ENCODE peak calls at places on chromosomes 16 and 17, in seven cellular contexts. M, E, H, G, V, A and P are unnamed samples.

GRCh38 chr17:57940217-57940616 is 15.0 kb downstream of the CUEDC1 start:
- DNase-seq in M (peak), A (no peak), E (no peak), H (no peak), G (no peak), V (no peak), P (no peak)

GRCh38 chr16:79734721-79735120 is 134.2 kb upstream of the MAF start:
- DNase-seq in G (no peak), H (no peak), A (no peak), M (no peak), E (no peak), V (no peak), P (no peak)

GRCh38 chr16:88807142-88807625 is 3.6 kb downstream of the CDT1 start:
- DNase-seq in A (no peak), E (no peak), V (no peak), H (no peak), M (no peak), G (no peak), P (no peak)

GRCh38 chr17:82238562-82239201 is 9.8 kb downstream of the SLC16A3 start:
- DNase-seq in G (no peak), E (no peak), V (no peak), H (no peak), M (peak), A (peak), P (peak)

GRCh38 chr16:4733211-4733742 is 794 bp downstream of the ANKS3 start:
- DNase-seq in G (no peak), E (no peak), M (no peak), A (no peak), V (no peak), H (no peak), P (no peak)

GRCh38 chr17:27430882-27431491 is 25.3 kb upstream of the KSR1 start:
- DNase-seq in M (peak), H (peak), E (peak), A (peak), G (peak), V (no peak), P (peak)

GRCh38 chr17:42118545-42118944 is 2.6 kb downstream of the KAT2A start:
- DNase-seq in E (peak), A (peak), M (peak), V (no peak), H (peak), G (peak), P (peak)

GRCh38 chr17:64491034-64491860 is 5.6 kb downstream of the POLG2 start:
- DNase-seq in H (no peak), V (no peak), E (no peak), A (no peak), G (peak), M (peak), P (peak)

GRCh38 chr16:87956169-87956770 is 5.0 kb downstream of the BANP start:
- DNase-seq in V (peak), A (peak), E (no peak), H (no peak), M (no peak), G (no peak), P (peak)

GRCh38 chr17:77863814-77864161 is 94.7 kb upstream of the TNRC6C start:
- DNase-seq in H (no peak), V (no peak), G (peak), E (peak), A (peak), M (no peak), P (no peak)

GRCh38 chr17:45935710-45936509 is 41.6 kb downstream of the MAPT start:
- DNase-seq in V (no peak), H (no peak), E (no peak), A (no peak), M (no peak), G (peak), P (no peak)

GRCh38 chr17:39000021-39000601 is 32.9 kb upstream of the FBXO47 start:
- DNase-seq in A (no peak), G (no peak), H (no peak), E (no peak), V (no peak), M (no peak), P (peak)

GRCh38 chr16:58393138-58393504 is 850 bp downstream of the GINS3 start:
- DNase-seq in A (peak), G (peak), E (peak), M (no peak), H (no peak), V (no peak), P (no peak)

GRCh38 chr17:19339341-19339815 is 23.1 kb downstream of the B9D1 start:
- DNase-seq in M (no peak), V (no peak), H (no peak), A (no peak), G (no peak), E (no peak), P (peak)

GRCh38 chr17:57366558-57367351 is 110.4 kb downstream of the MSI2 start:
- DNase-seq in G (peak), H (no peak), A (peak), E (no peak), V (no peak), M (peak), P (no peak)

GRCh38 chr17:41793749-41794602 is 7.5 kb upstream of the JUP start:
- DNase-seq in M (no peak), G (peak), V (no peak), H (peak), E (no peak), A (no peak), P (peak)

GRCh38 chr17:63550816-63551639 is 751 bp downstream of the DCAF7 start:
- DNase-seq in E (peak), V (no peak), H (peak), M (peak), G (peak), A (peak), P (peak)

GRCh38 chr17:9925457-9925856 is 20.4 kb upstream of the RCVRN start:
- DNase-seq in G (no peak), E (no peak), A (no peak), V (no peak), H (no peak), M (no peak), P (no peak)

GRCh38 chr17:9918804-9919352 is 13.8 kb upstream of the RCVRN start:
- DNase-seq in A (no peak), V (no peak), G (no peak), E (no peak), M (no peak), H (no peak), P (no peak)

GRCh38 chr17:9924735-9925191 is 19.7 kb upstream of the RCVRN start:
- DNase-seq in H (no peak), A (peak), V (peak), E (peak), G (peak), M (peak), P (peak)

GRCh38 chr17:9918352-9918751 is 13.3 kb upstream of the RCVRN start:
- DNase-seq in V (no peak), H (no peak), G (no peak), M (no peak), E (no peak), A (no peak), P (no peak)

GRCh38 chr17:9922012-9922848 is 17.2 kb upstream of the RCVRN start:
- DNase-seq in G (no peak), M (no peak), H (no peak), V (no peak), E (no peak), A (no peak), P (no peak)
- TF ChIP-seq RFX5 in G (no peak), M (no peak), H (no peak), V (no peak), E (no peak), A (no peak), P (no peak)

GRCh38 chr16:50037791-50038190 is 12.8 kb downstream of the CNEP1R1 start:
- DNase-seq in V (no peak), H (no peak), M (no peak), G (no peak), E (no peak), A (no peak), P (peak)
- TF ChIP-seq RFX5 in V (no peak), H (no peak), M (no peak), G (no peak), E (no peak), A (no peak), P (no peak)

GRCh38 chr17:76683011-76683755 is 27.6 kb downstream of the MXRA7 start:
- DNase-seq in V (no peak), M (no peak), A (peak), H (peak), E (peak), G (no peak), P (no peak)
- TF ChIP-seq RFX5 in V (no peak), M (no peak), A (no peak), H (no peak), E (no peak), G (no peak), P (no peak)

DNA sequence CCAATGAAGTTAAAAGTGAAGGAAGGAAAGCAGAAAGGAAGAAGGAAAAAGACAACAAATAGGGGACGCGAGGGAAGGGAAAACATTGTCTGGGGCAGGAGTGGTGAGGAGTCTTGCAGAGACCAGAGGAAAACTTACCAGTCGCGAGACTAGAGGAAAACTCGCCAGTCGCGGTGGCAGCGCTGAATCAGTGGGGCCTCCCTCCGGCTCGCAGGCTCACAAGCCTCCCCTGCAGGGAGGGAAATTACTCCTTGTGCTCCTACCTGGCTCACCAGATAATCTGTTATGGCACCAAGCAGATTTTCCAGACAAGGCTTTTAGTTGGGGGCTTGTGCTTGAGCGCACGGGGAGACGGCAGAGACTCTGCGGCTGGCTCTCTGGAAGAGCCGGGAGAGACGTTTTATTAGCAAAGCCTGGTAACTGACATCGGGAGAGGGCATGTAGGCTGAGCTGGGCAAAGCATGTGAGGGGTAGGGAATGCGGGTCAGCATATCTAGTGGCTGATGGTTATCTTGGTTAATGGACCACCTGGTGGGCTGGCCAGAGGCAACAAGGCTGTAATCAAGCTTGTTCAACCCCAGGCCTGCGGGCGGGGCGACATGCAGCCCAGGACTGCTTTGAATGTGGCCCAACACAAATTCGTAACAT is 37.1 kb downstream of the LCMT1 start:
- DNase-seq in M (no peak), G (no peak), V (no peak), E (peak), H (no peak), A (no peak), P (no peak)
- TF ChIP-seq RFX5 in M (no peak), G (no peak), V (no peak), E (no peak), H (no peak), A (no peak), P (no peak)

GRCh38 chr16:84166796-84167695 is 19.8 kb downstream of the TAF1C start:
- DNase-seq in V (peak), A (no peak), E (no peak), M (no peak), G (no peak), H (no peak), P (no peak)
- TF ChIP-seq RFX5 in V (no peak), A (no peak), E (no peak), M (no peak), G (no peak), H (no peak), P (no peak)

GRCh38 chr17:8941520-8941919 is 24.0 kb downstream of the PIK3R5 start:
- DNase-seq in E (no peak), M (no peak), A (no peak), H (no peak), V (no peak), G (no peak), P (no peak)

GRCh38 chr17:8940866-8941471 is 24.5 kb downstream of the PIK3R5 start:
- DNase-seq in G (no peak), E (no peak), H (no peak), A (no peak), V (no peak), M (no peak), P (no peak)

GRCh38 chr17:8944083-8944482 is 21.4 kb downstream of the PIK3R5 start:
- DNase-seq in V (no peak), E (no peak), A (no peak), M (no peak), H (no peak), G (no peak), P (no peak)

GRCh38 chr17:8941980-8942617 is 23.4 kb downstream of the PIK3R5 start:
- DNase-seq in E (no peak), V (no peak), M (no peak), G (no peak), A (no peak), H (no peak), P (no peak)

GRCh38 chr17:8939496-8940334 is 25.8 kb downstream of the PIK3R5 start:
- DNase-seq in G (no peak), E (no peak), A (no peak), V (peak), H (no peak), M (no peak), P (no peak)
- TF ChIP-seq RFX5 in G (no peak), E (no peak), A (no peak), V (no peak), H (no peak), M (no peak), P (no peak)

GRCh38 chr17:44111777-44112176 is 11.7 kb downstream of the HDAC5 start:
- DNase-seq in A (no peak), M (no peak), H (no peak), V (no peak), E (no peak), G (no peak), P (no peak)

GRCh38 chr17:44112284-44113280 is 10.9 kb downstream of the HDAC5 start:
- DNase-seq in V (no peak), M (no peak), E (no peak), A (peak), G (peak), H (no peak), P (no peak)

GRCh38 chr17:44109312-44109630 is 14.2 kb downstream of the HDAC5 start:
- DNase-seq in E (no peak), M (no peak), H (no peak), V (no peak), G (no peak), A (no peak), P (no peak)

GRCh38 chr17:44110011-44110686 is 13.3 kb downstream of the HDAC5 start:
- DNase-seq in H (no peak), E (no peak), M (no peak), V (no peak), G (no peak), A (no peak), P (no peak)

GRCh38 chr17:44110823-44111633 is 12.4 kb downstream of the HDAC5 start:
- DNase-seq in G (peak), M (peak), H (peak), E (peak), A (peak), V (peak), P (peak)
- TF ChIP-seq RFX5 in G (peak), M (no peak), H (no peak), E (no peak), A (no peak), V (no peak), P (no peak)

GRCh38 chr16:10362077-10362863 is 23.6 kb upstream of the ATF7IP2 start:
- DNase-seq in M (no peak), V (peak), G (peak), A (peak), E (no peak), H (no peak), P (no peak)

GRCh38 chr16:10352262-10352661 is 33.6 kb upstream of the ATF7IP2 start:
- DNase-seq in G (no peak), E (no peak), V (no peak), H (no peak), M (no peak), A (no peak), P (no peak)

GRCh38 chr16:10355589-10355988 is 30.3 kb upstream of the ATF7IP2 start:
- DNase-seq in H (no peak), G (no peak), E (no peak), A (no peak), V (no peak), M (no peak), P (no peak)

GRCh38 chr16:10356870-10357842 is 28.7 kb upstream of the ATF7IP2 start:
- DNase-seq in G (peak), H (no peak), E (no peak), V (no peak), M (no peak), A (peak), P (no peak)
- TF ChIP-seq RFX5 in G (no peak), H (no peak), E (no peak), V (no peak), M (no peak), A (no peak), P (no peak)